ENCODE peak calls at places on chromosome 2, in five cellular contexts. One of them, this sample, is unnamed.

GRCh38 chr2:44325897-44326296 is 35.4 kb downstream of the PREPL start:
- DNase-seq in IMR-90: no peak
- DNase-seq in HepG2: no peak
- DNase-seq in HCT116: no peak
- DNase-seq in CD4-positive, alpha-beta memory T cell: no peak
- DNase-seq in this sample: no peak

GRCh38 chr2:67215214-67215613 is 181.9 kb upstream of the ETAA1 start:
- DNase-seq in HCT116: no peak
- DNase-seq in HepG2: peak; percentile 35
- DNase-seq in CD4-positive, alpha-beta memory T cell: no peak
- DNase-seq in IMR-90: peak; percentile 92
- DNase-seq in this sample: no peak

GRCh38 chr2:109703076-109703475 is 88.9 kb downstream of the SOWAHC start:
- DNase-seq in CD4-positive, alpha-beta memory T cell: no peak
- DNase-seq in HepG2: no peak
- DNase-seq in HCT116: no peak
- DNase-seq in IMR-90: no peak
- DNase-seq in this sample: no peak

GRCh38 chr2:26458365-26459042 is 19.4 kb downstream of the OTOF start:
- DNase-seq in HCT116: no peak
- DNase-seq in HepG2: no peak
- DNase-seq in IMR-90: no peak
- DNase-seq in CD4-positive, alpha-beta memory T cell: no peak
- DNase-seq in this sample: no peak

GRCh38 chr2:181411105-181411849 is 45.9 kb upstream of the ITGA4 start:
- DNase-seq in HepG2: no peak
- DNase-seq in IMR-90: no peak
- DNase-seq in CD4-positive, alpha-beta memory T cell: no peak
- DNase-seq in HCT116: no peak
- DNase-seq in this sample: no peak

GRCh38 chr2:55430536-55430935 is 10.9 kb upstream of the CCDC88A start:
- DNase-seq in CD4-positive, alpha-beta memory T cell: no peak
- DNase-seq in HepG2: no peak
- DNase-seq in IMR-90: no peak
- DNase-seq in HCT116: no peak
- DNase-seq in this sample: no peak

GRCh38 chr2:176827269-176827668 is 385.3 kb upstream of the HNRNPA3 start:
- DNase-seq in CD4-positive, alpha-beta memory T cell: no peak
- DNase-seq in HepG2: no peak
- DNase-seq in HCT116: no peak
- DNase-seq in IMR-90: no peak
- DNase-seq in this sample: no peak

GRCh38 chr2:41906325-41906700 is 141.5 kb upstream of the PKDCC start:
- DNase-seq in IMR-90: peak; percentile 88
- DNase-seq in CD4-positive, alpha-beta memory T cell: no peak
- DNase-seq in HepG2: no peak
- DNase-seq in HCT116: no peak
- DNase-seq in this sample: no peak

GRCh38 chr2:75569546-75569945 is 8.8 kb upstream of the EVA1A start:
- DNase-seq in HCT116: no peak
- DNase-seq in IMR-90: no peak
- DNase-seq in HepG2: no peak
- DNase-seq in CD4-positive, alpha-beta memory T cell: no peak
- DNase-seq in this sample: peak; percentile 70

GRCh38 chr2:3751832-3752231 is 48.5 kb downstream of the DCDC2C start:
- DNase-seq in CD4-positive, alpha-beta memory T cell: no peak
- DNase-seq in IMR-90: no peak
- DNase-seq in HCT116: no peak
- DNase-seq in HepG2: no peak
- DNase-seq in this sample: no peak

GRCh38 chr2:72236445-72237067 is 88.9 kb upstream of the CYP26B1 start:
- DNase-seq in HCT116: peak; percentile 36
- DNase-seq in CD4-positive, alpha-beta memory T cell: no peak
- DNase-seq in IMR-90: peak; percentile 75
- DNase-seq in HepG2: no peak
- DNase-seq in this sample: no peak

GRCh38 chr2:191385416-191386160 is 140.4 kb downstream of the MYO1B start:
- DNase-seq in CD4-positive, alpha-beta memory T cell: no peak
- DNase-seq in HCT116: no peak
- DNase-seq in IMR-90: peak; percentile 44
- DNase-seq in HepG2: no peak
- DNase-seq in this sample: no peak

GRCh38 chr2:160063895-160064577 is 1.6 kb upstream of the PLA2R1 start:
- DNase-seq in CD4-positive, alpha-beta memory T cell: no peak
- DNase-seq in HepG2: no peak
- DNase-seq in IMR-90: no peak
- DNase-seq in HCT116: no peak
- DNase-seq in this sample: no peak

GRCh38 chr2:46943881-46944798 is 28.5 kb upstream of the MCFD2 start:
- DNase-seq in HCT116: no peak
- DNase-seq in CD4-positive, alpha-beta memory T cell: peak; percentile 93
- DNase-seq in IMR-90: no peak
- DNase-seq in HepG2: no peak
- DNase-seq in this sample: no peak

GRCh38 chr2:199223791-199224190 is 233.9 kb downstream of the SATB2 start:
- DNase-seq in HCT116: no peak
- DNase-seq in IMR-90: peak; percentile 16
- DNase-seq in HepG2: peak; percentile 35
- DNase-seq in CD4-positive, alpha-beta memory T cell: no peak
- DNase-seq in this sample: no peak

GRCh38 chr2:182522930-182523541 is 96.2 kb upstream of the PDE1A start:
- DNase-seq in IMR-90: no peak
- DNase-seq in HepG2: no peak
- DNase-seq in CD4-positive, alpha-beta memory T cell: no peak
- DNase-seq in HCT116: no peak
- DNase-seq in this sample: no peak
- H3K4me3 ChIP-seq in IMR-90: no peak overlapping the region
- H3K4me3 ChIP-seq in HepG2: no peak overlapping the region
- H3K4me3 ChIP-seq in CD4-positive, alpha-beta memory T cell: no peak overlapping the region
- H3K4me3 ChIP-seq in HCT116: no peak overlapping the region
- H3K4me3 ChIP-seq in this sample: peak overlapping the region; percentile 23

GRCh38 chr2:23549821-23550535 is 165.0 kb downstream of the KLHL29 start:
- DNase-seq in CD4-positive, alpha-beta memory T cell: no peak
- DNase-seq in HepG2: no peak
- DNase-seq in HCT116: no peak
- DNase-seq in IMR-90: peak; percentile 50
- DNase-seq in this sample: no peak
- H3K4me3 ChIP-seq in CD4-positive, alpha-beta memory T cell: no peak overlapping the region
- H3K4me3 ChIP-seq in HepG2: no peak overlapping the region
- H3K4me3 ChIP-seq in HCT116: no peak overlapping the region
- H3K4me3 ChIP-seq in IMR-90: no peak overlapping the region
- H3K4me3 ChIP-seq in this sample: no peak overlapping the region

GRCh38 chr2:33458248-33458819 is 18.1 kb upstream of the RASGRP3 start:
- DNase-seq in IMR-90: no peak
- DNase-seq in HCT116: no peak
- DNase-seq in HepG2: no peak
- DNase-seq in CD4-positive, alpha-beta memory T cell: no peak
- DNase-seq in this sample: no peak
- H3K4me3 ChIP-seq in IMR-90: no peak overlapping the region
- H3K4me3 ChIP-seq in HCT116: no peak overlapping the region
- H3K4me3 ChIP-seq in HepG2: no peak overlapping the region
- H3K4me3 ChIP-seq in CD4-positive, alpha-beta memory T cell: no peak overlapping the region
- H3K4me3 ChIP-seq in this sample: no peak overlapping the region

GRCh38 chr2:100321881-100322820 is at the start of gene LONRF2:
- DNase-seq in HCT116: no peak
- DNase-seq in CD4-positive, alpha-beta memory T cell: no peak
- DNase-seq in IMR-90: no peak
- DNase-seq in HepG2: no peak
- DNase-seq in this sample: no peak

GRCh38 chr2:100320547-100321180 is 1.6 kb downstream of the LONRF2 start:
- DNase-seq in HepG2: no peak
- DNase-seq in CD4-positive, alpha-beta memory T cell: no peak
- DNase-seq in IMR-90: no peak
- DNase-seq in HCT116: no peak
- DNase-seq in this sample: no peak

GRCh38 chr2:100317634-100318033 is 4.7 kb downstream of the LONRF2 start:
- DNase-seq in HepG2: no peak
- DNase-seq in CD4-positive, alpha-beta memory T cell: no peak
- DNase-seq in IMR-90: no peak
- DNase-seq in HCT116: no peak
- DNase-seq in this sample: no peak

DNA sequence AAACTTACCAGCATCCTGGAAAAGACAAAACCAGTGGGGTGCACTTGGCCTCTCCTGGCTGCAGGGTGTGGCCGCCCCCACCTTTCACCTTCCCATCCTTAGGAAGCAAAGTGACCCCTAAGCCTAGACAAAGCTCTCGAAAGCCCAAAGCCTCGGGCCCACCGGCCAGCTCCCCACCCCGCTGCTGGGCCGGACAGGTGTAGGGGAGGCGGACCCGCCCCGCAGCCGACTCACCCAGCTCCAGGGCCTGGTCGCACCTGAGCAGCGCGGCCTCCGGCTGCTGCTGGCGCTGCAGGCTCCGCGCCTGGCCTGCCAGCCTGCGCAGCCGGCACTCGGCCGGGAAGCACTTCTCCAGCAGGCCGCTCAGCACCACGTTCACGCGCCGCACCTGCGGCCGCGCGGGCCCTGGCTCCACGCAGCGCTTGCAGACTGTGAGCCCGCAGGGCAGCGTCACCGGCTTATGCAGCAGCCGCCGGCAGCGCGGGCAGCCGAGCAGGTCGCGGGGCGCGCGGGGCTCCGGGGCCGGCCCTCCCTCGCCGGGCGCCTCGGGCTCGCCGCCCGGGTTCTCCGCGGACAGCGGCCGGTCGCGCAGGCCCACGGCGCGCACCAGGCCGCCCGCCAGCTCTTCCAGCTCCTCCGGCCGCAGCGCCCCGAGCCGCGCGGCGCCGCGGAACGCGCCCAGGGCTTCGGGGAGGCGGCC is 970 bp downstream of the LONRF2 start:
- DNase-seq in HepG2: no peak
- DNase-seq in HCT116: no peak
- DNase-seq in CD4-positive, alpha-beta memory T cell: no peak
- DNase-seq in IMR-90: peak; percentile 21
- DNase-seq in this sample: no peak
- H3K4me3 ChIP-seq in HepG2: no peak overlapping the region
- H3K4me3 ChIP-seq in HCT116: no peak overlapping the region
- H3K4me3 ChIP-seq in CD4-positive, alpha-beta memory T cell: no peak overlapping the region
- H3K4me3 ChIP-seq in IMR-90: peak overlapping the region; percentile 38
- H3K4me3 ChIP-seq in this sample: peak overlapping the region; percentile 79